ENCODE peak calls at places on chromosomes 4 and X, in five cellular contexts. One of them, this sample, is unnamed.

GRCh38 chrX:115058276-115058675 is 40.9 kb upstream of the IL13RA2 start:
- DNase-seq in naive thymus-derived CD8-positive, alpha-beta T cell: no peak
- DNase-seq in OCI-LY7: no peak
- DNase-seq in RPMI7951: peak; percentile 69
- DNase-seq in epithelial cell of proximal tubule: no peak
- DNase-seq in this sample: no peak

GRCh38 chr4:6339818-6340445 is 70.3 kb downstream of the WFS1 start:
- DNase-seq in OCI-LY7: no peak
- DNase-seq in RPMI7951: no peak
- DNase-seq in epithelial cell of proximal tubule: no peak
- DNase-seq in naive thymus-derived CD8-positive, alpha-beta T cell: no peak
- DNase-seq in this sample: no peak

GRCh38 chrX:84363054-84363453 is 139.2 kb downstream of the HDX start:
- DNase-seq in OCI-LY7: no peak
- DNase-seq in epithelial cell of proximal tubule: no peak
- DNase-seq in naive thymus-derived CD8-positive, alpha-beta T cell: no peak
- DNase-seq in RPMI7951: no peak
- DNase-seq in this sample: no peak

GRCh38 chr4:73308286-73308685 is 49.7 kb upstream of the ANKRD17 start:
- DNase-seq in RPMI7951: peak; percentile 42
- DNase-seq in OCI-LY7: peak; percentile 34
- DNase-seq in epithelial cell of proximal tubule: no peak
- DNase-seq in naive thymus-derived CD8-positive, alpha-beta T cell: no peak
- DNase-seq in this sample: no peak

GRCh38 chrX:132710756-132711155 is 221.9 kb upstream of the MBNL3 start:
- DNase-seq in epithelial cell of proximal tubule: no peak
- DNase-seq in naive thymus-derived CD8-positive, alpha-beta T cell: no peak
- DNase-seq in RPMI7951: no peak
- DNase-seq in OCI-LY7: no peak
- DNase-seq in this sample: no peak

GRCh38 chr4:82578935-82579334 is 17.1 kb upstream of the TMEM150C start:
- DNase-seq in OCI-LY7: no peak
- DNase-seq in epithelial cell of proximal tubule: no peak
- DNase-seq in RPMI7951: peak; percentile 2
- DNase-seq in naive thymus-derived CD8-positive, alpha-beta T cell: no peak
- DNase-seq in this sample: no peak

GRCh38 chr4:83830138-83830537 is 294.2 kb downstream of the GPAT3 start:
- DNase-seq in RPMI7951: no peak
- DNase-seq in OCI-LY7: no peak
- DNase-seq in naive thymus-derived CD8-positive, alpha-beta T cell: no peak
- DNase-seq in epithelial cell of proximal tubule: no peak
- DNase-seq in this sample: no peak

GRCh38 chr4:85611661-85612060 is 136.7 kb downstream of the ARHGAP24 start:
- DNase-seq in OCI-LY7: no peak
- DNase-seq in RPMI7951: no peak
- DNase-seq in epithelial cell of proximal tubule: no peak
- DNase-seq in naive thymus-derived CD8-positive, alpha-beta T cell: no peak
- DNase-seq in this sample: no peak

GRCh38 chr4:184349283-184350039 is 124.9 kb downstream of the IRF2 start:
- DNase-seq in epithelial cell of proximal tubule: no peak
- DNase-seq in OCI-LY7: no peak
- DNase-seq in RPMI7951: no peak
- DNase-seq in naive thymus-derived CD8-positive, alpha-beta T cell: no peak
- DNase-seq in this sample: no peak

GRCh38 chr4:20676773-20677172 is 23.5 kb upstream of the PACRGL start:
- DNase-seq in OCI-LY7: no peak
- DNase-seq in RPMI7951: no peak
- DNase-seq in naive thymus-derived CD8-positive, alpha-beta T cell: no peak
- DNase-seq in epithelial cell of proximal tubule: no peak
- DNase-seq in this sample: no peak

GRCh38 chr4:177246636-177247584 is 62.8 kb upstream of the NEIL3 start:
- DNase-seq in naive thymus-derived CD8-positive, alpha-beta T cell: no peak
- DNase-seq in epithelial cell of proximal tubule: no peak
- DNase-seq in OCI-LY7: no peak
- DNase-seq in RPMI7951: no peak
- DNase-seq in this sample: no peak

GRCh38 chr4:42703776-42704175 is 46.9 kb upstream of the ATP8A1 start:
- DNase-seq in RPMI7951: no peak
- DNase-seq in epithelial cell of proximal tubule: no peak
- DNase-seq in OCI-LY7: no peak
- DNase-seq in naive thymus-derived CD8-positive, alpha-beta T cell: no peak
- DNase-seq in this sample: no peak

GRCh38 chr4:175971393-175972179 is 94.1 kb upstream of the WDR17 start:
- DNase-seq in OCI-LY7: no peak
- DNase-seq in epithelial cell of proximal tubule: no peak
- DNase-seq in naive thymus-derived CD8-positive, alpha-beta T cell: no peak
- DNase-seq in RPMI7951: no peak
- DNase-seq in this sample: no peak

GRCh38 chrX:1451251-1451675 is 1.4 kb downstream of the ASMTL start:
- DNase-seq in naive thymus-derived CD8-positive, alpha-beta T cell: no peak
- DNase-seq in OCI-LY7: no peak
- DNase-seq in epithelial cell of proximal tubule: no peak
- DNase-seq in RPMI7951: no peak
- DNase-seq in this sample: no peak

GRCh38 chr4:84965558-84966381 is 720 bp downstream of the WDFY3 start:
- DNase-seq in OCI-LY7: no peak
- DNase-seq in epithelial cell of proximal tubule: no peak
- DNase-seq in naive thymus-derived CD8-positive, alpha-beta T cell: no peak
- DNase-seq in RPMI7951: peak; percentile 27
- DNase-seq in this sample: no peak

GRCh38 chr4:1298461-1298860 is 8.8 kb downstream of the MAEA start:
- DNase-seq in epithelial cell of proximal tubule: no peak
- DNase-seq in OCI-LY7: no peak
- DNase-seq in naive thymus-derived CD8-positive, alpha-beta T cell: no peak
- DNase-seq in RPMI7951: no peak
- DNase-seq in this sample: no peak

GRCh38 chr4:73814679-73815078 is 21.8 kb upstream of the CXCL6 start:
- DNase-seq in epithelial cell of proximal tubule: no peak
- DNase-seq in RPMI7951: no peak
- DNase-seq in OCI-LY7: no peak
- DNase-seq in naive thymus-derived CD8-positive, alpha-beta T cell: no peak
- DNase-seq in this sample: no peak

GRCh38 chr4:42655921-42656735 is 777 bp downstream of the ATP8A1 start:
- DNase-seq in naive thymus-derived CD8-positive, alpha-beta T cell: peak; percentile 60
- DNase-seq in OCI-LY7: peak; percentile 90
- DNase-seq in epithelial cell of proximal tubule: no peak
- DNase-seq in RPMI7951: no peak
- DNase-seq in this sample: no peak

GRCh38 chrX:30196322-30196721 is 19.0 kb upstream of the MAGEB2 start:
- DNase-seq in naive thymus-derived CD8-positive, alpha-beta T cell: no peak
- DNase-seq in RPMI7951: peak; percentile 33
- DNase-seq in OCI-LY7: peak; percentile 0
- DNase-seq in epithelial cell of proximal tubule: no peak
- DNase-seq in this sample: no peak

GRCh38 chr4:107548211-107548905 is 171.7 kb downstream of the PAPSS1 start:
- DNase-seq in RPMI7951: peak; percentile 22
- DNase-seq in naive thymus-derived CD8-positive, alpha-beta T cell: no peak
- DNase-seq in OCI-LY7: no peak
- DNase-seq in epithelial cell of proximal tubule: peak; percentile 12
- DNase-seq in this sample: no peak

GRCh38 chrX:30865020-30865419 is 24.0 kb downstream of the TAB3 start:
- DNase-seq in RPMI7951: peak; percentile 4
- DNase-seq in OCI-LY7: peak; percentile 14
- DNase-seq in naive thymus-derived CD8-positive, alpha-beta T cell: no peak
- DNase-seq in epithelial cell of proximal tubule: no peak
- DNase-seq in this sample: no peak

GRCh38 chr4:125464146-125464545 is 149.4 kb downstream of the FAT4 start:
- DNase-seq in RPMI7951: no peak
- DNase-seq in OCI-LY7: no peak
- DNase-seq in epithelial cell of proximal tubule: no peak
- DNase-seq in naive thymus-derived CD8-positive, alpha-beta T cell: no peak
- DNase-seq in this sample: no peak

GRCh38 chr4:74794341-74794801 is at the start of gene BTC:
- DNase-seq in OCI-LY7: no peak
- DNase-seq in epithelial cell of proximal tubule: peak; percentile 6
- DNase-seq in RPMI7951: peak; percentile 2
- DNase-seq in naive thymus-derived CD8-positive, alpha-beta T cell: no peak
- DNase-seq in this sample: no peak

GRCh38 chr4:99947608-99948007 is 1.2 kb upstream of the DNAJB14 start:
- DNase-seq in epithelial cell of proximal tubule: no peak
- DNase-seq in RPMI7951: no peak
- DNase-seq in OCI-LY7: no peak
- DNase-seq in naive thymus-derived CD8-positive, alpha-beta T cell: no peak
- DNase-seq in this sample: no peak

GRCh38 chr4:1464581-1465171 is 58.4 kb upstream of the NKX1-1 start:
- DNase-seq in epithelial cell of proximal tubule: no peak
- DNase-seq in OCI-LY7: no peak
- DNase-seq in naive thymus-derived CD8-positive, alpha-beta T cell: no peak
- DNase-seq in RPMI7951: no peak
- DNase-seq in this sample: no peak

GRCh38 chrX:103329991-103330390 is at the start of gene TCEAL7:
- DNase-seq in naive thymus-derived CD8-positive, alpha-beta T cell: no peak
- DNase-seq in RPMI7951: no peak
- DNase-seq in epithelial cell of proximal tubule: no peak
- DNase-seq in OCI-LY7: no peak
- DNase-seq in this sample: no peak

GRCh38 chr4:84237008-84237407 is 262.1 kb downstream of the NKX6-1 start:
- DNase-seq in RPMI7951: peak; percentile 67
- DNase-seq in naive thymus-derived CD8-positive, alpha-beta T cell: no peak
- DNase-seq in OCI-LY7: no peak
- DNase-seq in epithelial cell of proximal tubule: no peak
- DNase-seq in this sample: no peak

GRCh38 chrX:69128573-69128972 is 36.7 kb downstream of the PJA1 start:
- DNase-seq in naive thymus-derived CD8-positive, alpha-beta T cell: no peak
- DNase-seq in RPMI7951: peak; percentile 40
- DNase-seq in OCI-LY7: no peak
- DNase-seq in epithelial cell of proximal tubule: no peak
- DNase-seq in this sample: no peak

GRCh38 chrX:155334486-155335316 is at the start of gene CLIC2:
- DNase-seq in naive thymus-derived CD8-positive, alpha-beta T cell: no peak
- DNase-seq in OCI-LY7: no peak
- DNase-seq in epithelial cell of proximal tubule: no peak
- DNase-seq in RPMI7951: peak; percentile 91
- DNase-seq in this sample: no peak

GRCh38 chr4:184471872-184472539 is 2.3 kb downstream of the IRF2 start:
- DNase-seq in naive thymus-derived CD8-positive, alpha-beta T cell: peak; percentile 28
- DNase-seq in RPMI7951: no peak
- DNase-seq in epithelial cell of proximal tubule: no peak
- DNase-seq in OCI-LY7: peak; percentile 84
- DNase-seq in this sample: no peak

GRCh38 chr4:96355414-96355813 is 515.5 kb downstream of the PDHA2 start:
- DNase-seq in RPMI7951: no peak
- DNase-seq in epithelial cell of proximal tubule: no peak
- DNase-seq in OCI-LY7: no peak
- DNase-seq in naive thymus-derived CD8-positive, alpha-beta T cell: no peak
- DNase-seq in this sample: no peak

GRCh38 chr4:122764808-122765189 is 32.3 kb downstream of the BBS12 start:
- DNase-seq in naive thymus-derived CD8-positive, alpha-beta T cell: no peak
- DNase-seq in OCI-LY7: no peak
- DNase-seq in epithelial cell of proximal tubule: peak; percentile 56
- DNase-seq in RPMI7951: peak; percentile 46
- DNase-seq in this sample: no peak

GRCh38 chr4:24166501-24166900 is 276.7 kb upstream of the PPARGC1A start:
- DNase-seq in epithelial cell of proximal tubule: no peak
- DNase-seq in OCI-LY7: no peak
- DNase-seq in naive thymus-derived CD8-positive, alpha-beta T cell: no peak
- DNase-seq in RPMI7951: no peak
- DNase-seq in this sample: no peak

GRCh38 chr4:81498046-81498445 is 26.3 kb upstream of the RASGEF1B start:
- DNase-seq in OCI-LY7: no peak
- DNase-seq in RPMI7951: no peak
- DNase-seq in epithelial cell of proximal tubule: no peak
- DNase-seq in naive thymus-derived CD8-positive, alpha-beta T cell: no peak
- DNase-seq in this sample: no peak

GRCh38 chr4:147361726-147362125 is 119.2 kb upstream of the EDNRA start:
- DNase-seq in naive thymus-derived CD8-positive, alpha-beta T cell: no peak
- DNase-seq in OCI-LY7: no peak
- DNase-seq in epithelial cell of proximal tubule: peak; percentile 68
- DNase-seq in RPMI7951: peak; percentile 88
- DNase-seq in this sample: peak; percentile 71

GRCh38 chr4:77804471-77804870 is 14.7 kb downstream of the CNOT6L start:
- DNase-seq in OCI-LY7: no peak
- DNase-seq in RPMI7951: no peak
- DNase-seq in naive thymus-derived CD8-positive, alpha-beta T cell: no peak
- DNase-seq in epithelial cell of proximal tubule: no peak
- DNase-seq in this sample: no peak

GRCh38 chr4:141346144-141346543 is 125.4 kb downstream of the ZNF330 start:
- DNase-seq in OCI-LY7: peak; percentile 14
- DNase-seq in epithelial cell of proximal tubule: no peak
- DNase-seq in RPMI7951: peak; percentile 36
- DNase-seq in naive thymus-derived CD8-positive, alpha-beta T cell: no peak
- DNase-seq in this sample: no peak

GRCh38 chr4:101790521-101791188 is at the start of gene BANK1:
- DNase-seq in RPMI7951: no peak
- DNase-seq in epithelial cell of proximal tubule: no peak
- DNase-seq in OCI-LY7: peak; percentile 83
- DNase-seq in naive thymus-derived CD8-positive, alpha-beta T cell: peak; percentile 22
- DNase-seq in this sample: peak; percentile 19

GRCh38 chr4:37246891-37247290 is 2.3 kb downstream of the NWD2 start:
- DNase-seq in epithelial cell of proximal tubule: no peak
- DNase-seq in RPMI7951: no peak
- DNase-seq in OCI-LY7: no peak
- DNase-seq in naive thymus-derived CD8-positive, alpha-beta T cell: no peak
- DNase-seq in this sample: no peak

GRCh38 chrX:118724775-118725174 is 2.6 kb upstream of the IL13RA1 start:
- DNase-seq in naive thymus-derived CD8-positive, alpha-beta T cell: no peak
- DNase-seq in epithelial cell of proximal tubule: no peak
- DNase-seq in OCI-LY7: no peak
- DNase-seq in RPMI7951: peak; percentile 34
- DNase-seq in this sample: no peak